ENCODE peak calls at places on chromosomes 4 and X, in eight cellular contexts. I, U, X, W, Z, D, N and F are unnamed samples.

GRCh38 chr4:140643571-140644055 is 74.9 kb upstream of the UCP1 start:
- DNase-seq in I (no peak), U (no peak), X (no peak), W (no peak), Z (no peak), D (no peak), N (no peak), F (no peak)

GRCh38 chr4:3285558-3286334 is 7.1 kb upstream of the RGS12 start:
- DNase-seq in I (no peak), U (peak; percentile 55), X (no peak), W (peak; percentile 48), Z (no peak), D (peak; percentile 74), N (peak; percentile 56), F (no peak)

GRCh38 chrX:15525664-15526416 is 25.2 kb downstream of the BMX start:
- DNase-seq in I (no peak), U (no peak), X (no peak), W (no peak), Z (peak; percentile 4), D (peak; percentile 12), N (no peak), F (no peak)

GRCh38 chr4:156322592-156322991 is 368.9 kb upstream of the CTSO start:
- DNase-seq in I (no peak), U (peak; percentile 87), X (no peak), W (peak; percentile 75), Z (no peak), D (peak; percentile 52), N (peak; percentile 13), F (no peak)

GRCh38 chr4:105149771-105150170 is 3.1 kb downstream of the TET2 start:
- DNase-seq in I (no peak), U (no peak), X (no peak), W (no peak), Z (no peak), D (peak; percentile 56), N (no peak), F (no peak)

GRCh38 chr4:41185614-41186609 is 28.4 kb downstream of the APBB2 start:
- DNase-seq in I (no peak), U (peak; percentile 50), X (no peak), W (no peak), Z (no peak), D (peak; percentile 46), N (no peak), F (no peak)

GRCh38 chr4:139188648-139189416 is 11.8 kb upstream of the ELF2 start:
- DNase-seq in I (no peak), U (no peak), X (peak; percentile 56), W (peak; percentile 15), Z (no peak), D (no peak), N (no peak), F (no peak)

GRCh38 chrX:69285881-69286545 is 120.8 kb upstream of the PJA1 start:
- DNase-seq in I (no peak), U (peak; percentile 8), X (peak; percentile 82), W (peak; percentile 5), Z (peak; percentile 3), D (peak; percentile 45), N (peak; percentile 76), F (no peak)

GRCh38 chr4:3202836-3203820 is 45.8 kb upstream of the MSANTD1 start:
- DNase-seq in I (no peak), U (no peak), X (peak; percentile 12), W (no peak), Z (no peak), D (no peak), N (no peak), F (no peak)

GRCh38 chrX:120512222-120512621 is 43.1 kb upstream of the LAMP2 start:
- DNase-seq in I (no peak), U (no peak), X (no peak), W (no peak), Z (no peak), D (no peak), N (no peak), F (no peak)

GRCh38 chr4:77169496-77169895 is 12.5 kb downstream of the CCNG2 start:
- DNase-seq in I (no peak), U (peak; percentile 37), X (no peak), W (peak; percentile 88), Z (no peak), D (no peak), N (no peak), F (no peak)

GRCh38 chrX:156004256-156004655 is 6.8 kb downstream of the IL9R start:
- DNase-seq in I (no peak), U (no peak), X (no peak), W (no peak), Z (no peak), D (no peak), N (no peak), F (no peak)

GRCh38 chrX:3449287-3449686 is 102.8 kb upstream of the MXRA5 start:
- DNase-seq in I (no peak), U (no peak), X (no peak), W (peak; percentile 13), Z (no peak), D (peak; percentile 11), N (no peak), F (no peak)

GRCh38 chr4:139568206-139568969 is 12.4 kb upstream of the SETD7 start:
- DNase-seq in I (no peak), U (no peak), X (peak; percentile 76), W (no peak), Z (no peak), D (peak; percentile 57), N (no peak), F (no peak)

GRCh38 chr4:76550966-76551780 is 116.1 kb downstream of the SHROOM3 start:
- DNase-seq in I (no peak), U (peak; percentile 59), X (no peak), W (peak; percentile 29), Z (no peak), D (no peak), N (no peak), F (no peak)

GRCh38 chr4:182188622-182189021 is 54.6 kb upstream of the TENM3 start:
- DNase-seq in I (no peak), U (peak; percentile 57), X (no peak), W (peak; percentile 73), Z (no peak), D (peak; percentile 92), N (no peak), F (no peak)

GRCh38 chr4:94559351-94559806 is 107.6 kb downstream of the PDLIM5 start:
- DNase-seq in I (no peak), U (peak; percentile 71), X (no peak), W (no peak), Z (no peak), D (peak; percentile 46), N (no peak), F (no peak)